ENCODE peak calls at places on chromosomes 12 and 14, in four cellular contexts. One of them, this sample, is unnamed.

GRCh38 chr14:63901434-63902085 is 48.8 kb downstream of the SYNE2 start:
- DNase-seq in adrenal gland: no peak
- DNase-seq in tibial nerve: peak; percentile 61
- DNase-seq in ovary: no peak
- DNase-seq in this sample: no peak

GRCh38 chr14:66650491-66650911 is 142.6 kb downstream of the GPHN start:
- DNase-seq in tibial nerve: no peak
- DNase-seq in ovary: no peak
- DNase-seq in adrenal gland: no peak
- DNase-seq in this sample: no peak

GRCh38 chr12:112868459-112869041 is 38.2 kb upstream of the OAS1 start:
- DNase-seq in ovary: no peak
- DNase-seq in tibial nerve: no peak
- DNase-seq in adrenal gland: no peak
- DNase-seq in this sample: no peak

GRCh38 chr12:33605776-33606175 is 166.2 kb upstream of the SYT10 start:
- DNase-seq in adrenal gland: no peak
- DNase-seq in ovary: no peak
- DNase-seq in tibial nerve: no peak
- DNase-seq in this sample: no peak

GRCh38 chr12:124761876-124762275 is 101.8 kb downstream of the SCARB1 start:
- DNase-seq in tibial nerve: no peak
- DNase-seq in ovary: no peak
- DNase-seq in adrenal gland: no peak
- DNase-seq in this sample: no peak

GRCh38 chr14:90523544-90523943 is 126.7 kb downstream of the CALM1 start:
- DNase-seq in ovary: no peak
- DNase-seq in adrenal gland: no peak
- DNase-seq in tibial nerve: no peak
- DNase-seq in this sample: no peak

GRCh38 chr12:1922985-1923384 is 4.5 kb upstream of the CACNA2D4 start:
- DNase-seq in ovary: no peak
- DNase-seq in adrenal gland: peak; percentile 11
- DNase-seq in tibial nerve: no peak
- DNase-seq in this sample: no peak

GRCh38 chr14:65926504-65926903 is 514.0 kb downstream of the FUT8 start:
- DNase-seq in adrenal gland: no peak
- DNase-seq in tibial nerve: no peak
- DNase-seq in ovary: no peak
- DNase-seq in this sample: no peak

GRCh38 chr14:35573911-35574310 is 39.9 kb downstream of the INSM2 start:
- DNase-seq in tibial nerve: no peak
- DNase-seq in ovary: no peak
- DNase-seq in adrenal gland: no peak
- DNase-seq in this sample: no peak

GRCh38 chr12:53758081-53758769 is 6.4 kb upstream of the CISTR start:
- DNase-seq in adrenal gland: no peak
- DNase-seq in ovary: no peak
- DNase-seq in tibial nerve: no peak
- DNase-seq in this sample: no peak

GRCh38 chr14:65604946-65605345 is 192.4 kb downstream of the FUT8 start:
- DNase-seq in ovary: no peak
- DNase-seq in adrenal gland: no peak
- DNase-seq in tibial nerve: no peak
- DNase-seq in this sample: no peak

GRCh38 chr14:38124496-38124895 is 83.2 kb upstream of the SSTR1 start:
- DNase-seq in adrenal gland: no peak
- DNase-seq in tibial nerve: no peak
- DNase-seq in ovary: no peak
- DNase-seq in this sample: no peak

GRCh38 chr12:1720494-1720893 is 29.6 kb downstream of the ADIPOR2 start:
- DNase-seq in ovary: no peak
- DNase-seq in adrenal gland: no peak
- DNase-seq in tibial nerve: no peak
- DNase-seq in this sample: no peak

GRCh38 chr14:79510659-79511058 is 700.6 kb downstream of the DIO2 start:
- DNase-seq in adrenal gland: no peak
- DNase-seq in tibial nerve: no peak
- DNase-seq in ovary: no peak
- DNase-seq in this sample: no peak

GRCh38 chr14:67668559-67668958 is 5.9 kb downstream of the VTI1B start:
- DNase-seq in tibial nerve: no peak
- DNase-seq in ovary: no peak
- DNase-seq in adrenal gland: no peak
- DNase-seq in this sample: no peak

GRCh38 chr12:59075141-59075540 is 154.8 kb upstream of the LRIG3 start:
- DNase-seq in adrenal gland: no peak
- DNase-seq in ovary: no peak
- DNase-seq in tibial nerve: no peak
- DNase-seq in this sample: no peak

GRCh38 chr12:71354871-71355270 is 84.7 kb upstream of the LGR5 start:
- DNase-seq in adrenal gland: no peak
- DNase-seq in ovary: no peak
- DNase-seq in tibial nerve: no peak
- DNase-seq in this sample: no peak

GRCh38 chr12:88035907-88036289 is 6.7 kb upstream of the C12orf50 start:
- DNase-seq in tibial nerve: no peak
- DNase-seq in adrenal gland: no peak
- DNase-seq in ovary: no peak
- DNase-seq in this sample: no peak

GRCh38 chr12:80299976-80300375 is 144.1 kb upstream of the PTPRQ start:
- DNase-seq in adrenal gland: no peak
- DNase-seq in tibial nerve: no peak
- DNase-seq in ovary: no peak
- DNase-seq in this sample: no peak

GRCh38 chr12:66301944-66302826 is at the start of gene HELB:
- DNase-seq in adrenal gland: peak; percentile 98
- DNase-seq in tibial nerve: peak; percentile 99
- DNase-seq in ovary: peak; percentile 97
- DNase-seq in this sample: peak; percentile 99

GRCh38 chr12:66297080-66297479 is 5.2 kb upstream of the HELB start:
- DNase-seq in ovary: no peak
- DNase-seq in tibial nerve: no peak
- DNase-seq in adrenal gland: no peak
- DNase-seq in this sample: no peak

GRCh38 chr12:66297923-66298322 is 4.4 kb upstream of the HELB start:
- DNase-seq in ovary: no peak
- DNase-seq in adrenal gland: no peak
- DNase-seq in tibial nerve: no peak
- DNase-seq in this sample: no peak

GRCh38 chr12:66304296-66304915 is 2.1 kb downstream of the HELB start:
- DNase-seq in tibial nerve: no peak
- DNase-seq in adrenal gland: no peak
- DNase-seq in ovary: no peak
- DNase-seq in this sample: no peak

DNA sequence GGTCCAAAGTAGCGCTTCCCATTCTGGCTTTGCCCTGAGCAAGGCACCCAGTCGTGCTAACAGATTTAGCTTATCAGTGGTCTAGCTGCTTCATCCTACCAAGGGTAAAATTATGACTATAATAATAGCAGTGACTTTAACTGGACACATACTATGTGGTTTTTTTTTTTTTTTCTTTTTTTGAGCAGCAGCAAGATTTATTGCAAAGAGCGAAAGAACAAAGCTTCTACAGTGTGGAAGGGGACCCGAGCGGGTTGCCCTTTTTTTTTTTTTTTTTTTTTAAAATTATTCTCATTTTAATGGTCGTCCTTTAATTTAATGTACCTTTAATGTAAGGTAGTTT is 505 bp downstream of the HELB start:
- DNase-seq in tibial nerve: no peak
- DNase-seq in adrenal gland: no peak
- DNase-seq in ovary: no peak
- DNase-seq in this sample: no peak
- TF ChIP-seq POLR2A in tibial nerve: no peak
- TF ChIP-seq POLR2A in adrenal gland: no peak
- TF ChIP-seq POLR2A in ovary: no peak
- TF ChIP-seq POLR2A in this sample: no peak

GRCh38 chr14:21526672-21527319 is 650 bp upstream of the SALL2 start:
- DNase-seq in ovary: no peak
- DNase-seq in adrenal gland: no peak
- DNase-seq in tibial nerve: no peak
- DNase-seq in this sample: no peak
- TF ChIP-seq POLR2A in ovary: no peak
- TF ChIP-seq POLR2A in adrenal gland: no peak
- TF ChIP-seq POLR2A in tibial nerve: no peak
- TF ChIP-seq POLR2A in this sample: no peak

GRCh38 chr14:56887211-56887610 is 76.9 kb upstream of the OTX2 start:
- DNase-seq in ovary: no peak
- DNase-seq in adrenal gland: no peak
- DNase-seq in tibial nerve: no peak
- DNase-seq in this sample: no peak
- TF ChIP-seq POLR2A in ovary: no peak
- TF ChIP-seq POLR2A in adrenal gland: no peak
- TF ChIP-seq POLR2A in tibial nerve: no peak
- TF ChIP-seq POLR2A in this sample: no peak

DNA sequence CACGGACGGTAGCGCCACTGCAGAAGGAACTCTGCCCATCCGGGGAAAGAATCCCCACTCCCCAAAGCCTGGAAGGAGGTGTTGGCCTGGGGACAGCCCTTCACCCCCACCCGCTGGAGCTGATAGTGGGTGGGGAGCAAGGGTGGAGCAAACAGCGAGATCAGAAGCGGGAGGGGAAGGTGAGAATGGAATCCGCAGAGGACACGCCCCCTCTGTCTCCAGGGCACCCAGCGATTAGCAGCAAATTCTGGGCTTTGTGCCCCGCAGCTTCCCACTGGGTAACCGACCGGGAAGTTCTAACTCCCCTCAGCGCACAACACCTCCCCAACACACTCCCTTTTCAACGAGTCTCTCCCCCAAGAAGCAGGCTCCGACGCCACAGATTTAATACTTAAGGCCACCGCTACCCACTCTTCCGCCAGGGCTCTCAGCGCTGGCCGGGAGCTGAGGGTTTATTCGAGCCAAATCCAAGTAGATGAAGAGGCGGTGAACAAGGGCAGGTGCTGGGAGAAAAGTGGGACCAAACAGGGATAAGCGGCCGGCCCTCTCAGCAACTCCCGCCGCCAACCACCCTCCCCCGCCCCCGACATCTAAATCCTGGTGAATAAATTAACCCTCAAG is 1.3 kb downstream of the SLC25A29 start:
- DNase-seq in ovary: peak; percentile 74
- DNase-seq in adrenal gland: peak; percentile 83
- DNase-seq in tibial nerve: peak; percentile 25
- DNase-seq in this sample: peak; percentile 84
- TF ChIP-seq POLR2A in ovary: no peak
- TF ChIP-seq POLR2A in adrenal gland: no peak
- TF ChIP-seq POLR2A in tibial nerve: no peak
- TF ChIP-seq POLR2A in this sample: no peak

GRCh38 chr12:46221255-46222128 is 47.4 kb downstream of the SLC38A1 start:
- DNase-seq in adrenal gland: no peak
- DNase-seq in tibial nerve: no peak
- DNase-seq in ovary: no peak
- DNase-seq in this sample: no peak
- TF ChIP-seq POLR2A in adrenal gland: no peak
- TF ChIP-seq POLR2A in tibial nerve: no peak
- TF ChIP-seq POLR2A in ovary: no peak
- TF ChIP-seq POLR2A in this sample: no peak

DNA sequence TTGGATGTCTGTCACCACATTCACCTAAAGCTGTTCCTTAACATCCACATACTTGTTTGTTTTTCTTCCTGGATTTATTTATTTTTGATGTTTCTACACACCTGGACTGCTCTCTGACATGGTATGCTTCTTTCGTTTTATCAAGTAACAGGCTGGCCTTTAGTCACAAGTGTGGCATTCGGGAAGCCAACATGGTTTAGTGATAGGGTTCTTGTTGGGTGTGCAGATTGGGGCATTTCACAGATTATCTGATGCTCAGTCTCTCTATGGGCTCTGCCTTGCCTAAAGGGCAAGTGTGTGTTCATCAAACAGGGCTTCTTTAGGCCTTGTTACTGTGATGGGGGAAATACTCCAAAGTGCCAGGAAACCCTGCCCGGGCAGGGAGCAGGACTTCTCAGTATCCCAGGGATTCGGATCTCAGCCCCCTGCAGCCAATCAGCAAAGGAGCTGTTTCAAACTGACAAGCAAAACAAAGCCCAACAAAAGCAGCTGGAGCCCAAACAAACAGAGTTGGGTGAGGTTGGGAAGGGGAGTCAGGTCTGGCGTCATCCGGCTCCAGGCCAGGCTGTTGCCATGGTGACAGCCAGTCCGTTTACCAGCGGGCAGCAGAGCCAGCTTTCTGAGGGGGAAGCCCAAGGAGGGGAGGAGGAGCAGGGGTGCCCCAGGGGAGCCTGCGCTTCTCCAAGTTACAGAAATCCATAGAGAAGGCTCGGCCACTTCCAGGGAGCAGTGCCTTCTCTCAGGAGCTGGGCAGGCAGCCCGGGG is 31.8 kb downstream of the FOS start:
- DNase-seq in ovary: peak; percentile 87
- DNase-seq in tibial nerve: peak; percentile 69
- DNase-seq in adrenal gland: peak; percentile 70
- DNase-seq in this sample: peak; percentile 67
- TF ChIP-seq POLR2A in ovary: no peak
- TF ChIP-seq POLR2A in tibial nerve: no peak
- TF ChIP-seq POLR2A in adrenal gland: no peak
- TF ChIP-seq POLR2A in this sample: no peak

DNA sequence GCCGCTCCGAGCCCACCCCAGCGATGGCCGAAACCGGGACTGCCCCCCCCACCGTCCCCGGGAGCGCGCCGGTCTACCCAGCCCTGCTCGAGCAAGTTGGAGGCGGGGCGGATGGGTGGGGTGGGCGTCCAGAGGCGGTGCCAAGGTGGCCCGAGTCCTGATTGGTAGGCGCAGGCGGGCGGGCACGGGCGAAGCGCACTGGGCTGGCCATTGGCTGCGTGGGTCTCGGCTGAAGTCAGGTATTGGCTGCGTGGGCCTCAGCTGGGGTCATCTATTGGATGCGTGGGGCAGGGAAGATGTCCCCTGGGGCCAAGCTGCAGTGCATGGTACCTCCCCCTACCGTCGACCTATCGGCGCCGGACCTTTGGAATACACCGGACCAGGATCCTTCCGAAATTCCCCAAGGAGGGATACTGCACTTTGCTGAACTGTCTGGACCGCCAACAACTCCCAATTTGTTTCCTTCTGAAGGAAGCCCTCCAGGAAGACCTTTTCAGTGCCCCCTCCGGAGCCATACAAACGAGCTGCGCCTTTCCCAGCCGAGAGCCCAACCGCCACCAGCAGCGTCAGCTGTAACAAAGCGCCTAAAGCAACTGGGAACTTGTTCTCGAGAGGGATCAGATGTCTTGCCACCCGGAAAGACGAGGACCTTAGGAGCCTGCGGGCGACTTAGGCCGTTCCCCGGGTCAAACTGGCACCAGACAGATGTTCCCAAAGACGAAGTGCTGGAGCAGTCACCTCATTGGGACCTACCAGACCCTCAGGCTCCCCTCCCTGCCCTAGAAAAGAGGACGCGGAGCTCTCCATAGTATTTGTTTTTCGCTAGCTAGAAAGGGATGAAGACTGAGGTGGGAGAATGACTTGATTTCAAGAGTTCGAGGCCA is at the start of gene HOMEZ:
- DNase-seq in ovary: peak; percentile 100
- DNase-seq in tibial nerve: peak; percentile 98
- DNase-seq in adrenal gland: peak; percentile 99
- DNase-seq in this sample: peak; percentile 99
- TF ChIP-seq POLR2A in ovary: peak; percentile 62
- TF ChIP-seq POLR2A in tibial nerve: peak; percentile 88
- TF ChIP-seq POLR2A in adrenal gland: peak; percentile 59
- TF ChIP-seq POLR2A in this sample: peak; percentile 56

This sample was measured in testis.